ENCODE peak calls at places on chromosomes 1 and 21, in ten cellular contexts. F is HT1080; T is NCI-H2107; K is coronary artery; X is HS-5; I is CD4-positive, alpha-beta memory T cell; Q is NCI-H748 treated with DMSO at 0.1 percent for 48 hours; M is stimulated activated naive CD8-positive, alpha-beta T cell treated with anti-CD3 and anti-CD28 coated beads, Interleukin-15, amount 100 ng/mL, for 72 hours; R is glutamatergic neuron; L is mesothelial cell of epicardium. V is an unnamed sample.

GRCh38 chr1:204345425-204345824 is 14.3 kb downstream of the PLEKHA6 start:
- DNase-seq in F (no peak), M (no peak), K (no peak), I (no peak), R (no peak), T (no peak), L (no peak), X (no peak), Q (no peak), V (no peak)

GRCh38 chr1:81224222-81224621 is 576.5 kb upstream of the ADGRL2 start:
- DNase-seq in I (no peak), F (no peak), Q (no peak), M (no peak), R (no peak), L (no peak), T (no peak), K (no peak), X (no peak), V (no peak)

GRCh38 chr1:116693759-116694482 is 26.4 kb upstream of the IGSF3 start:
- DNase-seq in K (no peak), I (no peak), X (peak), R (no peak), Q (no peak), M (no peak), T (no peak), F (peak), L (no peak), V (no peak)

GRCh38 chr21:42674351-42674940 is 21.0 kb downstream of the PDE9A start:
- DNase-seq in F (no peak), K (no peak), I (no peak), T (no peak), X (no peak), M (no peak), Q (peak), L (no peak), R (peak), V (no peak)

GRCh38 chr1:66403031-66403731 is 130.8 kb upstream of the SGIP1 start:
- DNase-seq in I (no peak), T (no peak), F (no peak), K (no peak), R (no peak), M (no peak), L (no peak), X (no peak), Q (no peak), V (peak)

GRCh38 chr1:18234790-18235242 is 127.2 kb downstream of the IGSF21 start:
- DNase-seq in K (no peak), R (peak), F (peak), X (peak), M (peak), Q (no peak), L (no peak), T (peak), I (no peak), V (peak)

GRCh38 chr1:165887877-165888551 is 60.6 kb downstream of the UCK2 start:
- DNase-seq in L (no peak), Q (no peak), X (no peak), I (no peak), M (no peak), T (no peak), R (no peak), F (no peak), K (no peak), V (no peak)

GRCh38 chr1:220810179-220810653 is 23.5 kb downstream of the MTARC1 start:
- DNase-seq in T (peak), I (peak), K (peak), L (peak), X (peak), M (peak), Q (peak), R (peak), F (peak), V (peak)

GRCh38 chr1:67956096-67956495 is 94.3 kb downstream of the DIRAS3 start:
- DNase-seq in Q (no peak), X (no peak), L (no peak), M (no peak), K (no peak), I (no peak), T (no peak), R (no peak), F (no peak), V (no peak)

GRCh38 chr1:217493290-217493689 is 137.6 kb downstream of the GPATCH2 start:
- DNase-seq in T (no peak), L (no peak), F (no peak), M (no peak), I (no peak), Q (peak), K (no peak), X (peak), R (no peak), V (no peak)

GRCh38 chr1:202691846-202692245 is 18.4 kb downstream of the SYT2 start:
- DNase-seq in Q (no peak), M (no peak), L (no peak), F (no peak), R (no peak), X (no peak), I (no peak), K (no peak), T (no peak), V (no peak)

GRCh38 chr1:243672675-243673074 is 177.4 kb downstream of the AKT3 start:
- DNase-seq in T (no peak), I (no peak), L (no peak), M (no peak), F (no peak), K (no peak), Q (no peak), X (no peak), R (no peak), V (no peak)

GRCh38 chr1:207903767-207904166 is 7.2 kb downstream of the CD34 start:
- DNase-seq in X (no peak), Q (no peak), K (no peak), F (no peak), I (no peak), M (no peak), L (no peak), T (no peak), R (no peak), V (no peak)

GRCh38 chr1:7338439-7338838 is 432.7 kb upstream of the VAMP3 start:
- DNase-seq in L (no peak), M (no peak), I (no peak), F (no peak), R (no peak), T (no peak), K (no peak), Q (no peak), X (no peak), V (no peak)

GRCh38 chr1:7531562-7532340 is 239.3 kb upstream of the VAMP3 start:
- DNase-seq in I (no peak), T (no peak), X (no peak), R (no peak), F (no peak), M (no peak), L (no peak), K (no peak), Q (no peak), V (no peak)

GRCh38 chr1:60367522-60367921 is 294.0 kb upstream of the C1orf87 start:
- DNase-seq in X (no peak), K (no peak), L (no peak), T (no peak), F (no peak), M (no peak), R (peak), Q (no peak), I (no peak), V (no peak)

GRCh38 chr1:119742677-119743076 is 26.0 kb downstream of the HMGCS2 start:
- DNase-seq in K (no peak), T (no peak), R (no peak), F (no peak), M (no peak), L (no peak), I (no peak), X (no peak), Q (no peak), V (no peak)

GRCh38 chr1:184769241-184769640 is 14.6 kb upstream of the EDEM3 start:
- DNase-seq in F (no peak), X (no peak), L (no peak), Q (no peak), T (no peak), I (no peak), R (no peak), K (no peak), M (no peak), V (no peak)

GRCh38 chr1:156959414-156959813 is 39.0 kb downstream of the LRRC71 start:
- DNase-seq in L (no peak), Q (no peak), M (no peak), X (no peak), K (no peak), F (no peak), I (no peak), R (no peak), T (peak), V (no peak)

GRCh38 chr1:198848649-198849048 is 209.8 kb downstream of the PTPRC start:
- DNase-seq in R (no peak), L (no peak), I (no peak), K (no peak), Q (no peak), F (no peak), M (no peak), X (no peak), T (no peak), V (no peak)

GRCh38 chr1:61082336-61083013 is at the start of gene NFIA:
- DNase-seq in I (peak), F (peak), K (peak), T (no peak), X (no peak), R (peak), Q (peak), M (peak), L (peak), V (peak)

GRCh38 chr1:170097449-170097948 is 23.0 kb upstream of the KIFAP3 start:
- DNase-seq in X (no peak), M (no peak), Q (no peak), K (no peak), F (no peak), R (no peak), T (peak), I (no peak), L (no peak), V (no peak)

GRCh38 chr21:32728455-32729237 is 833 bp upstream of the SYNJ1 start:
- DNase-seq in T (no peak), M (no peak), L (no peak), X (no peak), Q (no peak), F (no peak), I (no peak), R (peak), K (no peak), V (no peak)

GRCh38 chr1:113297749-113298148 is 92.6 kb upstream of the MAGI3 start:
- DNase-seq in K (no peak), I (no peak), X (no peak), F (no peak), L (no peak), M (no peak), R (no peak), Q (no peak), T (no peak), V (no peak)

GRCh38 chr1:92476071-92476607 is 10.6 kb downstream of the GFI1 start:
- DNase-seq in F (no peak), R (no peak), X (no peak), T (peak), Q (no peak), L (no peak), M (peak), K (no peak), I (peak), V (peak)

GRCh38 chr21:45383111-45383614 is 21.8 kb upstream of the COL18A1 start:
- DNase-seq in K (no peak), T (no peak), X (no peak), Q (no peak), L (peak), F (no peak), I (no peak), R (peak), M (no peak), V (no peak)

GRCh38 chr1:58861076-58861475 is 77.2 kb upstream of the JUN start:
- DNase-seq in I (no peak), R (no peak), T (no peak), M (no peak), K (no peak), L (no peak), F (no peak), X (no peak), Q (no peak), V (no peak)

GRCh38 chr1:226364129-226364899 is 43.6 kb downstream of the PARP1 start:
- DNase-seq in M (no peak), T (no peak), F (no peak), Q (no peak), X (no peak), K (no peak), R (no peak), L (no peak), I (no peak), V (no peak)

GRCh38 chr21:39196838-39197237 is 13.6 kb upstream of the PSMG1 start:
- DNase-seq in R (no peak), M (no peak), F (no peak), Q (no peak), L (no peak), I (no peak), T (no peak), K (no peak), X (no peak), V (no peak)

GRCh38 chr1:100543640-100544039 is 5.7 kb downstream of the GPR88 start:
- DNase-seq in T (no peak), X (no peak), R (no peak), Q (peak), F (peak), M (peak), K (no peak), L (no peak), I (peak), V (peak)